ENCODE peak calls at places on chromosomes 3 and 15, in five cellular contexts. One of them, this sample, is unnamed. For H3K9me3, the result is how much of the 10 kb centered on the place peaks cover.

GRCh38 chr3:29170894-29171582 is 109.8 kb upstream of the RBMS3 start:
- DNase-seq in aorta: no peak
- DNase-seq in transverse colon: no peak
- DNase-seq in effector memory CD4-positive, alpha-beta T cell: no peak
- DNase-seq in right cardiac atrium: no peak
- DNase-seq in this sample: no peak

GRCh38 chr3:186239321-186239720 is 122.7 kb downstream of the DGKG start:
- DNase-seq in aorta: no peak
- DNase-seq in right cardiac atrium: no peak
- DNase-seq in effector memory CD4-positive, alpha-beta T cell: no peak
- DNase-seq in transverse colon: no peak
- DNase-seq in this sample: peak

GRCh38 chr3:15331606-15332404 is 581 bp downstream of the SH3BP5 start:
- DNase-seq in aorta: peak
- DNase-seq in transverse colon: peak
- DNase-seq in effector memory CD4-positive, alpha-beta T cell: no peak
- DNase-seq in right cardiac atrium: peak
- DNase-seq in this sample: peak

GRCh38 chr15:64888336-64888735 is 23.4 kb upstream of the ANKDD1A start:
- DNase-seq in right cardiac atrium: no peak
- DNase-seq in effector memory CD4-positive, alpha-beta T cell: no peak
- DNase-seq in transverse colon: no peak
- DNase-seq in aorta: no peak
- DNase-seq in this sample: no peak

GRCh38 chr3:112653881-112654300 is 12.9 kb upstream of the CCDC80 start:
- DNase-seq in right cardiac atrium: peak
- DNase-seq in transverse colon: no peak
- DNase-seq in aorta: no peak
- DNase-seq in effector memory CD4-positive, alpha-beta T cell: no peak
- DNase-seq in this sample: no peak

GRCh38 chr3:157360044-157360443 is 76.6 kb upstream of the PTX3 start:
- DNase-seq in transverse colon: no peak
- DNase-seq in aorta: no peak
- DNase-seq in right cardiac atrium: no peak
- DNase-seq in effector memory CD4-positive, alpha-beta T cell: no peak
- DNase-seq in this sample: no peak

GRCh38 chr3:194133661-194134230 is 2.2 kb upstream of the HES1 start:
- DNase-seq in aorta: peak
- DNase-seq in right cardiac atrium: peak
- DNase-seq in effector memory CD4-positive, alpha-beta T cell: no peak
- DNase-seq in transverse colon: peak
- DNase-seq in this sample: peak

GRCh38 chr3:7585052-7585451 is 724.1 kb downstream of the GRM7 start:
- DNase-seq in right cardiac atrium: no peak
- DNase-seq in effector memory CD4-positive, alpha-beta T cell: no peak
- DNase-seq in aorta: no peak
- DNase-seq in transverse colon: no peak
- DNase-seq in this sample: peak

GRCh38 chr3:83902842-83903241 is 1055.9 kb upstream of the CADM2 start:
- DNase-seq in effector memory CD4-positive, alpha-beta T cell: no peak
- DNase-seq in aorta: no peak
- DNase-seq in right cardiac atrium: no peak
- DNase-seq in transverse colon: no peak
- DNase-seq in this sample: no peak

GRCh38 chr3:137121704-137122314 is 164.0 kb downstream of the IL20RB start:
- DNase-seq in aorta: no peak
- DNase-seq in effector memory CD4-positive, alpha-beta T cell: no peak
- DNase-seq in transverse colon: peak
- DNase-seq in right cardiac atrium: no peak
- DNase-seq in this sample: peak

GRCh38 chr15:80550219-80550909 is 144.7 kb upstream of the ABHD17C start:
- DNase-seq in aorta: no peak
- DNase-seq in right cardiac atrium: no peak
- DNase-seq in transverse colon: no peak
- DNase-seq in effector memory CD4-positive, alpha-beta T cell: no peak
- DNase-seq in this sample: no peak

GRCh38 chr15:41917767-41918430 is 24.0 kb upstream of the SPTBN5 start:
- DNase-seq in transverse colon: no peak
- DNase-seq in right cardiac atrium: peak
- DNase-seq in aorta: no peak
- DNase-seq in effector memory CD4-positive, alpha-beta T cell: no peak
- DNase-seq in this sample: no peak

GRCh38 chr3:177420643-177421042 is 223.4 kb upstream of the TBL1XR1 start:
- DNase-seq in aorta: no peak
- DNase-seq in effector memory CD4-positive, alpha-beta T cell: no peak
- DNase-seq in transverse colon: no peak
- DNase-seq in right cardiac atrium: no peak
- DNase-seq in this sample: no peak

GRCh38 chr15:65132841-65133549 is 613 bp downstream of the PDCD7 start:
- DNase-seq in transverse colon: peak
- DNase-seq in right cardiac atrium: peak
- DNase-seq in aorta: peak
- DNase-seq in effector memory CD4-positive, alpha-beta T cell: no peak
- DNase-seq in this sample: peak

GRCh38 chr3:8488877-8489865 is 12.5 kb upstream of the LMCD1 start:
- DNase-seq in transverse colon: no peak
- DNase-seq in effector memory CD4-positive, alpha-beta T cell: no peak
- DNase-seq in aorta: no peak
- DNase-seq in right cardiac atrium: no peak
- DNase-seq in this sample: peak

GRCh38 chr3:148847351-148847750 is 17.7 kb upstream of the CPA3 start:
- DNase-seq in effector memory CD4-positive, alpha-beta T cell: no peak
- DNase-seq in right cardiac atrium: no peak
- DNase-seq in aorta: no peak
- DNase-seq in transverse colon: no peak
- DNase-seq in this sample: no peak

GRCh38 chr3:66115858-66116654 is 77.3 kb upstream of the MAGI1 start:
- DNase-seq in effector memory CD4-positive, alpha-beta T cell: no peak
- DNase-seq in right cardiac atrium: peak
- DNase-seq in aorta: no peak
- DNase-seq in transverse colon: no peak
- DNase-seq in this sample: peak

GRCh38 chr3:196757876-196758739 is 18.5 kb downstream of the PAK2 start:
- DNase-seq in aorta: no peak
- DNase-seq in right cardiac atrium: no peak
- DNase-seq in transverse colon: no peak
- DNase-seq in effector memory CD4-positive, alpha-beta T cell: no peak
- DNase-seq in this sample: no peak

GRCh38 chr3:196754215-196754937 is 14.7 kb downstream of the PAK2 start:
- DNase-seq in right cardiac atrium: no peak
- DNase-seq in aorta: no peak
- DNase-seq in effector memory CD4-positive, alpha-beta T cell: no peak
- DNase-seq in transverse colon: peak
- DNase-seq in this sample: no peak

GRCh38 chr3:196753201-196753600 is 13.5 kb downstream of the PAK2 start:
- DNase-seq in effector memory CD4-positive, alpha-beta T cell: no peak
- DNase-seq in transverse colon: no peak
- DNase-seq in right cardiac atrium: no peak
- DNase-seq in aorta: no peak
- DNase-seq in this sample: no peak

DNA sequence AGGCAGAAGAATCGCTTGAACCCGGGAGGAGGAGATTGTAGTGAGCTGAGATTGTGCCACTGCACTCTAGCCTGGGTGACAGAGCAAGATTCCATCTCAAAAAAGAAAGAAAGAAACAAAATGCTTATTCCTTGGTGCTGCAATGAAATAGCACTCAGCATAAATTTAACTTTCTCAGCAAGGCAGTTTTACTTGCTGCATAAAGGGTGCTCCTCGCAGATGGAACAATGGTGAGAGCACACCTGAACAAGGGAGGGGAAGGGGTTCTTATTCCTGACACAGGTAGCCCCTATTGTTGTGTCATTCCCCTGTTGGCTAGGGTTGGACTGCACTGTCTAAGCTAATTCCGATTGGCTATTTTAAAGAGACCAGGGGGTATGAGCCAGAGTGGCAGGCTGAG is 17.1 kb downstream of the PAK2 start:
- DNase-seq in effector memory CD4-positive, alpha-beta T cell: no peak
- DNase-seq in right cardiac atrium: no peak
- DNase-seq in aorta: no peak
- DNase-seq in transverse colon: no peak
- DNase-seq in this sample: no peak
- H3K9me3 ChIP-seq in effector memory CD4-positive, alpha-beta T cell: under half
- H3K9me3 ChIP-seq in right cardiac atrium: under half
- H3K9me3 ChIP-seq in aorta: under half
- H3K9me3 ChIP-seq in transverse colon: under half
- H3K9me3 ChIP-seq in this sample: under half

DNA sequence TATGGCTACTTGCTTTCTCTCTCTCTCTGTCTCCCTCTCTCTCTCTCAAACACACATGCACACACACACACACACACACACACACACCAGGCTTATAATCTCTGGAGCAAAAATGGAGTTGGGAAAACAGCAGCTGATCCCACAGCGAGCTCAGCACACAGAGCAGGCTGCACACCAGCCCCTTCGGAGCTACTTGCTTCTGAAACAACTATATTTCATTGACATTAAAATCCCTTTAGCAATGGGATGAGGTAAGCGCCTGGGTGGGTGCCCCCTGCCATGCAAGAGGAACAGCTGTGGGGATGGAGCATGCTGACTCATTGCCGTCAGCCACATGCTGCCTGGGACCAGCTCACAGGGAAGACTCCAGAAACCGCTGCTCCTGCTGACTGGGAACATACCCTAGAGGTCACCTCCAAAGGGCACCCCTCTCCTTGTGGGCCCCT is 45.7 kb downstream of the B3GNT5 start:
- DNase-seq in effector memory CD4-positive, alpha-beta T cell: no peak
- DNase-seq in right cardiac atrium: peak
- DNase-seq in transverse colon: peak
- DNase-seq in aorta: peak
- DNase-seq in this sample: peak
- H3K27ac ChIP-seq in effector memory CD4-positive, alpha-beta T cell: no peak
- H3K27ac ChIP-seq in right cardiac atrium: no peak
- H3K27ac ChIP-seq in transverse colon: no peak
- H3K27ac ChIP-seq in aorta: no peak
- H3K27ac ChIP-seq in this sample: peak

DNA sequence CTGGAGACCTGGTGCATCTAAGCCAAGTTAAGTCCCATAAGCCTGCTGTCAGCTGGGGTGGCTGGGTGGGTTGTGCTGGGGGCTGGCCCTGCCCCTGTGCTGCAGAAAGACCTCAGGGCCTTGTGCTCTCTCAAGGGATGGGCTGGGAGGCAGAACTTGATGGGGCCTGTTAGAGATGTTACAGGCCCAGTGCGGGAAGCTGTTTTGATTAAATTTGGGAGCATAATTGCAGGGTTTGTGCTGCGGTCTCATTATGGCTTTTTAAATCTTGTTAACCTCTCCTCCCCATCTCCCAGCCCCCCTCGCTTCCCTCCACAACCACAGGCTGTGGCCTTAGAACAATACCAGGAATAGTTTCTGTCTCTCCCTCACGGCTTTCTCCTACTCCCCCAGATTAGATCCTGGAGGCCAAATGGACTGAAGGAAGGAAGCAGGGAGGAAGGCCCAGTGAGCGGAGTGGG is 87.6 kb upstream of the TLE3 start:
- DNase-seq in transverse colon: no peak
- DNase-seq in aorta: peak
- DNase-seq in effector memory CD4-positive, alpha-beta T cell: no peak
- DNase-seq in right cardiac atrium: no peak
- DNase-seq in this sample: no peak
- H3K4me3 ChIP-seq in transverse colon: no peak
- H3K4me3 ChIP-seq in aorta: no peak
- H3K4me3 ChIP-seq in effector memory CD4-positive, alpha-beta T cell: no peak
- H3K4me3 ChIP-seq in right cardiac atrium: no peak
- H3K4me3 ChIP-seq in this sample: no peak

GRCh38 chr3:11407644-11408043 is 135.4 kb downstream of the ATG7 start:
- DNase-seq in right cardiac atrium: no peak
- DNase-seq in effector memory CD4-positive, alpha-beta T cell: no peak
- DNase-seq in transverse colon: no peak
- DNase-seq in aorta: no peak
- DNase-seq in this sample: no peak
- H3K9me3 ChIP-seq in right cardiac atrium: under half
- H3K9me3 ChIP-seq in effector memory CD4-positive, alpha-beta T cell: under half
- H3K9me3 ChIP-seq in transverse colon: under half
- H3K9me3 ChIP-seq in aorta: under half
- H3K9me3 ChIP-seq in this sample: under half

GRCh38 chr15:77145370-77145769 is 74.5 kb upstream of the TSPAN3 start:
- DNase-seq in aorta: no peak
- DNase-seq in effector memory CD4-positive, alpha-beta T cell: no peak
- DNase-seq in right cardiac atrium: no peak
- DNase-seq in transverse colon: no peak
- DNase-seq in this sample: no peak
- H3K27ac ChIP-seq in aorta: peak
- H3K27ac ChIP-seq in effector memory CD4-positive, alpha-beta T cell: no peak
- H3K27ac ChIP-seq in right cardiac atrium: no peak
- H3K27ac ChIP-seq in transverse colon: peak
- H3K27ac ChIP-seq in this sample: peak

GRCh38 chr3:114673481-114673880 is 379.7 kb downstream of the TIGIT start:
- DNase-seq in transverse colon: no peak
- DNase-seq in right cardiac atrium: no peak
- DNase-seq in aorta: no peak
- DNase-seq in effector memory CD4-positive, alpha-beta T cell: no peak
- DNase-seq in this sample: no peak

GRCh38 chr3:114674041-114674440 is 380.2 kb downstream of the TIGIT start:
- DNase-seq in effector memory CD4-positive, alpha-beta T cell: no peak
- DNase-seq in aorta: no peak
- DNase-seq in transverse colon: no peak
- DNase-seq in right cardiac atrium: no peak
- DNase-seq in this sample: no peak

GRCh38 chr3:114672692-114673447 is 379.0 kb downstream of the TIGIT start:
- DNase-seq in right cardiac atrium: no peak
- DNase-seq in effector memory CD4-positive, alpha-beta T cell: no peak
- DNase-seq in transverse colon: no peak
- DNase-seq in aorta: no peak
- DNase-seq in this sample: no peak

GRCh38 chr3:114669614-114670013 is 375.8 kb downstream of the TIGIT start:
- DNase-seq in right cardiac atrium: no peak
- DNase-seq in aorta: no peak
- DNase-seq in transverse colon: no peak
- DNase-seq in effector memory CD4-positive, alpha-beta T cell: no peak
- DNase-seq in this sample: no peak

GRCh38 chr3:114671741-114672510 is 378.1 kb downstream of the TIGIT start:
- DNase-seq in aorta: no peak
- DNase-seq in right cardiac atrium: no peak
- DNase-seq in effector memory CD4-positive, alpha-beta T cell: no peak
- DNase-seq in transverse colon: no peak
- DNase-seq in this sample: peak
- H3K4me3 ChIP-seq in aorta: no peak
- H3K4me3 ChIP-seq in right cardiac atrium: no peak
- H3K4me3 ChIP-seq in effector memory CD4-positive, alpha-beta T cell: no peak
- H3K4me3 ChIP-seq in transverse colon: no peak
- H3K4me3 ChIP-seq in this sample: no peak

GRCh38 chr15:25170113-25170731 is 215.4 kb downstream of the SNRPN start:
- DNase-seq in right cardiac atrium: peak
- DNase-seq in effector memory CD4-positive, alpha-beta T cell: no peak
- DNase-seq in transverse colon: no peak
- DNase-seq in aorta: peak
- DNase-seq in this sample: no peak
- H3K9me3 ChIP-seq in right cardiac atrium: under half
- H3K9me3 ChIP-seq in effector memory CD4-positive, alpha-beta T cell: under half
- H3K9me3 ChIP-seq in transverse colon: under half
- H3K9me3 ChIP-seq in aorta: under half
- H3K9me3 ChIP-seq in this sample: under half

GRCh38 chr15:74541494-74542191 is 623 bp downstream of the ARID3B start:
- DNase-seq in effector memory CD4-positive, alpha-beta T cell: peak
- DNase-seq in aorta: no peak
- DNase-seq in right cardiac atrium: peak
- DNase-seq in transverse colon: peak
- DNase-seq in this sample: peak
- H3K27ac ChIP-seq in effector memory CD4-positive, alpha-beta T cell: peak
- H3K27ac ChIP-seq in aorta: peak
- H3K27ac ChIP-seq in right cardiac atrium: peak
- H3K27ac ChIP-seq in transverse colon: peak
- H3K27ac ChIP-seq in this sample: peak

GRCh38 chr15:37872661-37873060 is 61.8 kb upstream of the TMCO5A start:
- DNase-seq in aorta: no peak
- DNase-seq in effector memory CD4-positive, alpha-beta T cell: no peak
- DNase-seq in right cardiac atrium: no peak
- DNase-seq in transverse colon: no peak
- DNase-seq in this sample: no peak
- H3K4me3 ChIP-seq in aorta: no peak
- H3K4me3 ChIP-seq in effector memory CD4-positive, alpha-beta T cell: no peak
- H3K4me3 ChIP-seq in right cardiac atrium: no peak
- H3K4me3 ChIP-seq in transverse colon: no peak
- H3K4me3 ChIP-seq in this sample: no peak